ENCODE peak calls at places on chromosomes 7 and 10, in ten cellular contexts. Z is kidney epithelial cell; H is naive thymus-derived CD4-positive, alpha-beta T cell; T is GM12865; M is hippocampal formation; F is T-helper 17 cell; J is activated CD4-positive, alpha-beta T cell treated with anti-CD3 and anti-CD28 coated beads, Interleukin-2, amount 50 U/mL, for 4 hours; I is neural crest cell; R is GM23248; X is stomach. E is an unnamed sample.

GRCh38 chr10:11861341-11861740 is 38.2 kb downstream of the PROSER2 start:
- DNase-seq in Z (no peak), H (no peak), T (no peak), M (no peak), F (no peak), J (no peak), I (no peak), R (no peak), X (no peak), E (no peak)

GRCh38 chr7:54841772-54842707 is 83.0 kb upstream of the SEC61G start:
- DNase-seq in Z (no peak), H (no peak), T (peak), M (no peak), F (no peak), J (no peak), I (peak), R (peak), X (no peak), E (no peak)

GRCh38 chr10:49608925-49609282 is 1.2 kb upstream of the SLC18A3 start:
- DNase-seq in Z (no peak), H (no peak), T (no peak), M (no peak), F (no peak), J (no peak), I (no peak), R (no peak), X (no peak), E (no peak)

GRCh38 chr7:87574630-87575029 is 26.1 kb downstream of the ABCB1 start:
- DNase-seq in Z (peak), H (no peak), T (no peak), M (no peak), F (no peak), J (no peak), I (no peak), R (peak), X (no peak), E (no peak)

GRCh38 chr7:1532456-1533254 is 2.2 kb downstream of the MAFK start:
- DNase-seq in Z (peak), H (peak), T (peak), M (peak), F (peak), J (peak), I (no peak), R (peak), X (peak), E (no peak)

GRCh38 chr10:53387546-53387945 is 615.0 kb upstream of the MBL2 start:
- DNase-seq in Z (no peak), H (no peak), T (no peak), M (no peak), F (no peak), J (no peak), I (no peak), R (no peak), X (no peak), E (no peak)

GRCh38 chr7:82017334-82017943 is 247.6 kb upstream of the HGF start:
- DNase-seq in Z (no peak), H (no peak), T (peak), M (no peak), F (no peak), J (no peak), I (no peak), R (peak), X (no peak), E (no peak)

GRCh38 chr7:150322114-150322832 is 882 bp upstream of the LRRC61 start:
- DNase-seq in Z (no peak), H (peak), T (peak), M (no peak), F (no peak), J (peak), I (no peak), R (no peak), X (no peak), E (no peak)

GRCh38 chr10:3935141-3935540 is 150.1 kb upstream of the KLF6 start:
- DNase-seq in Z (no peak), H (no peak), T (peak), M (no peak), F (no peak), J (peak), I (no peak), R (peak), X (no peak), E (peak)

GRCh38 chr10:89458760-89459159 is 44.4 kb downstream of the IFIT5 start:
- DNase-seq in Z (no peak), H (no peak), T (no peak), M (no peak), F (no peak), J (no peak), I (no peak), R (peak), X (no peak), E (no peak)

GRCh38 chr7:101216860-101217387 is 457 bp downstream of the PLOD3 start:
- DNase-seq in Z (no peak), H (no peak), T (no peak), M (no peak), F (no peak), J (no peak), I (no peak), R (no peak), X (no peak), E (no peak)

GRCh38 chr10:72719941-72720592 is 28.1 kb downstream of the MCU start:
- DNase-seq in Z (no peak), H (no peak), T (no peak), M (no peak), F (no peak), J (no peak), I (no peak), R (no peak), X (no peak), E (no peak)

GRCh38 chr10:132705173-132705572 is 80.8 kb downstream of the NKX6-2 start:
- DNase-seq in Z (no peak), H (no peak), T (no peak), M (no peak), F (no peak), J (no peak), I (no peak), R (no peak), X (peak), E (no peak)

GRCh38 chr10:79333513-79333912 is 13.8 kb upstream of the PPIF start:
- DNase-seq in Z (no peak), H (no peak), T (no peak), M (no peak), F (no peak), J (no peak), I (no peak), R (peak), X (no peak), E (no peak)

GRCh38 chr7:105268056-105268455 is 120.7 kb downstream of the SRPK2 start:
- DNase-seq in Z (peak), H (no peak), T (peak), M (no peak), F (no peak), J (peak), I (no peak), R (peak), X (no peak), E (no peak)